ENCODE peak calls at places on chromosomes 12 and 14, in six cellular contexts. W is H9, P is IMR-90, S is mesendoderm, R is H1, N is trophoblast cell. E is an unnamed sample.

GRCh38 chr12:49937639-49938300 is 12.8 kb upstream of the AQP2 start:
- DNase-seq in S (no peak), R (no peak), W (no peak), P (peak; percentile 10), N (no peak), E (no peak)

GRCh38 chr14:101665478-101666078 is 95.9 kb upstream of the PPP2R5C start:
- DNase-seq in N (peak; percentile 1), R (peak; percentile 69), P (peak; percentile 37), S (peak; percentile 71), W (peak; percentile 62), E (peak; percentile 36)

GRCh38 chr12:15334225-15334624 is 11.9 kb downstream of the PTPRO start:
- DNase-seq in W (no peak), P (no peak), R (no peak), N (no peak), S (no peak), E (no peak)

GRCh38 chr14:100573009-100573756 is 14.0 kb downstream of the BEGAIN start:
- DNase-seq in R (no peak), P (no peak), N (no peak), W (peak; percentile 71), S (peak; percentile 25), E (no peak)

GRCh38 chr12:120076651-120077050 is 39.9 kb downstream of the RAB35 start:
- DNase-seq in S (no peak), W (no peak), P (no peak), R (no peak), N (no peak), E (no peak)

GRCh38 chr14:68191567-68192321 is 372.2 kb downstream of the RAD51B start:
- DNase-seq in N (no peak), S (no peak), R (no peak), W (no peak), P (peak; percentile 37), E (no peak)

GRCh38 chr14:68974759-68975347 is 4.2 kb downstream of the ACTN1 start:
- DNase-seq in S (no peak), R (no peak), W (no peak), N (no peak), P (no peak), E (no peak)

GRCh38 chr14:65840786-65841185 is 428.3 kb downstream of the FUT8 start:
- DNase-seq in P (peak; percentile 1), R (no peak), S (no peak), W (no peak), N (no peak), E (no peak)

GRCh38 chr12:51626115-51626514 is 35.1 kb downstream of the SCN8A start:
- DNase-seq in R (no peak), S (no peak), P (no peak), N (no peak), W (no peak), E (no peak)

GRCh38 chr14:93906341-93907329 is 20.5 kb upstream of the FAM181A start:
- DNase-seq in W (peak; percentile 86), P (peak; percentile 17), S (peak; percentile 88), N (peak; percentile 62), R (peak; percentile 87), E (peak; percentile 57)

GRCh38 chr12:2555487-2556082 is 239.2 kb upstream of the FKBP4 start:
- DNase-seq in R (no peak), P (no peak), N (no peak), S (no peak), W (peak; percentile 58), E (no peak)

GRCh38 chr12:51887476-51888315 is at the start of gene ANKRD33:
- DNase-seq in R (peak; percentile 95), P (no peak), S (peak; percentile 74), W (peak; percentile 94), N (peak; percentile 86), E (no peak)

GRCh38 chr14:21528381-21529348 is 2.5 kb upstream of the SALL2 start:
- DNase-seq in P (peak; percentile 52), S (no peak), W (no peak), N (no peak), R (no peak), E (no peak)

GRCh38 chr14:22281322-22281977 is 307.6 kb downstream of the DAD1 start:
- DNase-seq in R (no peak), P (no peak), W (no peak), S (no peak), N (no peak), E (no peak)

GRCh38 chr14:102234331-102235264 is 70.4 kb downstream of the MOK start:
- DNase-seq in P (no peak), S (no peak), N (no peak), W (no peak), R (no peak), E (no peak)

GRCh38 chr12:126369487-126370463 is 1304.5 kb downstream of the AACS start:
- DNase-seq in W (no peak), N (no peak), R (no peak), P (no peak), S (peak; percentile 66), E (no peak)

GRCh38 chr12:42976122-42976521 is 386.6 kb upstream of the PRICKLE1 start:
- DNase-seq in S (no peak), W (no peak), N (no peak), R (no peak), P (no peak), E (no peak)

GRCh38 chr12:80607361-80608135 is 99.9 kb upstream of the MYF6 start:
- DNase-seq in R (no peak), N (no peak), P (no peak), W (no peak), S (no peak), E (no peak)

GRCh38 chr12:2540535-2540941 is 254.2 kb upstream of the FKBP4 start:
- DNase-seq in S (peak; percentile 60), R (no peak), N (no peak), W (no peak), P (no peak), E (no peak)

GRCh38 chr12:118571730-118572129 is 195.4 kb downstream of the SUDS3 start:
- DNase-seq in N (no peak), S (no peak), P (no peak), R (no peak), W (no peak), E (no peak)

GRCh38 chr14:100281286-100282082 is 24.8 kb downstream of the SLC25A29 start:
- DNase-seq in P (no peak), R (no peak), S (no peak), N (no peak), W (peak; percentile 65), E (no peak)

GRCh38 chr12:40034156-40034555 is 71.7 kb downstream of the SLC2A13 start:
- DNase-seq in N (no peak), R (no peak), W (no peak), P (no peak), S (no peak), E (no peak)

GRCh38 chr12:31899136-31899535 is 60.1 kb upstream of the RESF1 start:
- DNase-seq in R (no peak), S (no peak), P (no peak), N (no peak), W (no peak), E (no peak)

GRCh38 chr14:103713304-103714062 is 1.8 kb downstream of the XRCC3 start:
- DNase-seq in P (no peak), S (peak; percentile 38), R (no peak), W (no peak), N (no peak), E (no peak)

GRCh38 chr12:15497621-15498285 is 175.4 kb downstream of the PTPRO start:
- DNase-seq in S (no peak), W (no peak), P (no peak), R (no peak), N (no peak), E (no peak)

DNA sequence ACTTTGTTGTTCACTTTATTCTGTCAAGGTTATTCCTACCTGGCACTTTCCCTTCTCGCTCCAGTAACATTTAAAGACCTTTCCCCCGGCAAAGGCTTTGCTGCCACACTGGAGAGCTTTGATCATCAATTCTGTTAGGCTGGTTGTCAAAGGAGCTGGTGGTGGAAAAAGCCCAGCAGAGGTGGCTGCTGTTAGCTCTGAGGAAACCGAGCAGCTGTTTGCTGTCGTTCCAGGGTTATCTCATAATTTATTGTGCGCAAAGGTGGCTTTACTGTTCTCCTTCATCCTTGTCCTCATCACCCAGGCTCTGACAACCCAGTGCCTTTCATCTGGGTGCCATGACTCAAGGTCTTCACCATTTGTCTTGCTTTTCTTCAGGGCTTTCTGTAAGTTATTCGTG is 38.2 kb upstream of the CRADD start:
- DNase-seq in R (peak; percentile 14), N (no peak), S (no peak), P (no peak), W (no peak), E (no peak)
- H3K18ac ChIP-seq in R (no peak overlapping the region), N (no peak overlapping the region), S (no peak overlapping the region), P (no peak overlapping the region), W (no peak overlapping the region), E (no peak overlapping the region)

GRCh38 chr14:51883232-51883631 is 22.8 kb downstream of the GNG2 start:
- DNase-seq in W (no peak), S (no peak), P (no peak), N (no peak), R (no peak), E (no peak)

GRCh38 chr14:51880810-51881580 is 20.6 kb downstream of the GNG2 start:
- DNase-seq in W (no peak), N (no peak), R (no peak), S (no peak), P (no peak), E (no peak)

GRCh38 chr14:51879170-51879569 is 18.8 kb downstream of the GNG2 start:
- DNase-seq in R (no peak), N (no peak), P (no peak), W (no peak), S (no peak), E (no peak)

GRCh38 chr14:51889851-51890250 is 29.4 kb downstream of the GNG2 start:
- DNase-seq in N (no peak), P (peak; percentile 39), S (no peak), W (no peak), R (no peak), E (no peak)

DNA sequence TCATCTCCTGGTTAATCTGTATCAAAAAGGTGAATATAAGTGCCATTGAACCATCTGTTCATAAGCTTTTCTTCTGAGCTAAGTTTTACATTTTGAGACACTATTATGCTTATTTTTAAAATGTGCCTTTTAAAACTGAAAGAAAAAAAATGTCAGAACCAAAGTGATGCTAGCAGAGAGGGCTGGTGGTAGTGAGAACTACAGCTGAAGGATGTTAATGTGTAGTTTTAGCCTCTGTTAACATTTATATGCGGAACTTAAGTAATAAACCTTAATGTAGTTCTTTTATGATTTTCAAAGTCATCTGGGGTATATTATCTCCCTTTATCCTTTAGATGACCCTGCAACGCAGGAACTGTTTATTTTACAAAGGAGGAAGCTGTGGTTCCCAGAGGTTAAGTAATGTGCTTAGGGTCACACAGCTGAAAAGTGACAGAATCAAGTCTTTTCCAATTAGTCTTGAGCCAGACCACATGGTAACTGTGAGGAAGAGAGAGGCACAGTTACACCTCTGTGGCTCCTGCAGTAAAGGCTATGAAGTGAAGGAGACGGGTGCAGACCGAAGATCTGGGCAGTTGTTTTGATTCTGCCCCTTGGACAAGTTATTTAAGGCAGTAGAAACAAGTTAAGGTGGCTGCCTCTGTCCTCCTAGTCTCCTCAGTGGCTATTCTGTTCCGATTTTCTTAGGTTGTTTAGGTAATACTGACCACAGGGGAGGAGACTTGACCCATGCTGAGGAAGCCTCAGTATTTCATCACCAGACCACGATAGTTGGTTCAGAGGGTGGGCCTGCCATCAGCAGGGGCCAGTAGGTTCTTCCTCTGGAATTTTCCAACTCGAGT is 23.9 kb downstream of the GNG2 start:
- DNase-seq in N (no peak), P (peak; percentile 88), R (no peak), W (no peak), S (peak; percentile 13), E (no peak)
- H3K4me2 ChIP-seq in N (no peak overlapping the region), P (peak overlapping the region; percentile 78), R (no peak overlapping the region), W (no peak overlapping the region), S (no peak overlapping the region), E (no peak overlapping the region)

GRCh38 chr12:6212086-6212485 is 11.9 kb downstream of the CD9 start:
- DNase-seq in S (no peak), N (no peak), R (no peak), P (no peak), W (no peak), E (no peak)
- H3K18ac ChIP-seq in S (no peak overlapping the region), N (peak overlapping the region; percentile 10), R (peak overlapping the region; percentile 29), P (peak overlapping the region; percentile 27), W (no peak overlapping the region), E (no peak overlapping the region)

GRCh38 chr14:50961606-50962259 is 17.4 kb upstream of the PYGL start:
- DNase-seq in S (no peak), P (peak; percentile 97), N (no peak), W (no peak), R (no peak), E (no peak)
- H3K4me2 ChIP-seq in S (no peak overlapping the region), P (peak overlapping the region; percentile 86), N (no peak overlapping the region), W (no peak overlapping the region), R (no peak overlapping the region), E (no peak overlapping the region)